ENCODE peak calls at places on chromosomes 6 and 20, in five cellular contexts. L, Y, D, H and W are unnamed samples.

GRCh38 chr6:9711313-9711712 is 703.6 kb downstream of the TFAP2A start:
- DNase-seq in H (no peak), D (no peak), Y (no peak), L (no peak), W (no peak)

GRCh38 chr20:41373851-41374567 is 7.4 kb upstream of the EMILIN3 start:
- DNase-seq in D (no peak), L (no peak), H (no peak), Y (no peak), W (no peak)

GRCh38 chr6:163489584-163489983 is 75.1 kb downstream of the QKI start:
- DNase-seq in L (no peak), Y (no peak), D (peak), H (no peak), W (no peak)

GRCh38 chr6:166733900-166734299 is 106.8 kb upstream of the RPS6KA2 start:
- DNase-seq in Y (no peak), H (no peak), D (no peak), L (no peak), W (no peak)

GRCh38 chr20:45010399-45010828 is 44.1 kb downstream of the STK4 start:
- DNase-seq in Y (no peak), D (peak), L (no peak), H (no peak), W (no peak)

GRCh38 chr6:2861071-2861821 is 19.6 kb upstream of the SERPINB1 start:
- DNase-seq in D (no peak), L (no peak), H (no peak), Y (no peak), W (no peak)

GRCh38 chr6:21886601-21887091 is 293.1 kb downstream of the SOX4 start:
- DNase-seq in D (peak), H (no peak), L (no peak), Y (no peak), W (peak)

GRCh38 chr6:117167520-117168271 is 97.7 kb upstream of the VGLL2 start:
- DNase-seq in D (peak), Y (no peak), H (no peak), L (peak), W (peak)

GRCh38 chr6:29617782-29618557 is 15.0 kb downstream of the GABBR1 start:
- DNase-seq in L (no peak), Y (no peak), H (no peak), D (no peak), W (no peak)

GRCh38 chr6:118963003-118963402 is 28.0 kb upstream of the MCM9 start:
- DNase-seq in H (no peak), L (no peak), D (peak), Y (no peak), W (no peak)

GRCh38 chr20:19757973-19758887 is at the start of gene RIN2:
- DNase-seq in Y (peak), H (peak), D (peak), L (peak), W (peak)

GRCh38 chr6:136980070-136980469 is 58.0 kb downstream of the SLC35D3 start:
- DNase-seq in H (no peak), D (no peak), L (no peak), Y (no peak), W (no peak)

GRCh38 chr20:59781236-59781635 is 152.2 kb downstream of the SYCP2 start:
- DNase-seq in L (no peak), H (no peak), D (no peak), Y (no peak), W (no peak)

GRCh38 chr6:143766185-143766553 is 77.0 kb upstream of the LTV1 start:
- DNase-seq in L (no peak), H (no peak), D (no peak), Y (no peak), W (no peak)

GRCh38 chr6:85579581-85579980 is 14.1 kb downstream of the SNX14 start:
- DNase-seq in D (no peak), Y (no peak), H (no peak), L (no peak), W (no peak)

GRCh38 chr20:51510169-51510568 is 32.4 kb downstream of the NFATC2 start:
- DNase-seq in Y (no peak), L (no peak), H (no peak), D (no peak), W (no peak)

GRCh38 chr20:44924526-44924925 is 14.7 kb downstream of the PABPC1L start:
- DNase-seq in Y (no peak), L (no peak), D (no peak), H (no peak), W (no peak)

GRCh38 chr6:7879579-7879978 is 31.0 kb downstream of the TXNDC5 start:
- DNase-seq in Y (no peak), D (no peak), H (no peak), L (no peak), W (no peak)

GRCh38 chr6:112983741-112984221 is 636.7 kb downstream of the RFPL4B start:
- DNase-seq in D (peak), L (no peak), H (no peak), Y (no peak), W (no peak)

GRCh38 chr20:35856866-35857265 is 85.1 kb downstream of the PHF20 start:
- DNase-seq in D (no peak), Y (no peak), L (no peak), H (no peak), W (no peak)
- TF ChIP-seq CTCF in D (no peak), Y (no peak), L (no peak), H (no peak), W (no peak)

GRCh38 chr6:161836643-161837448 is 563.0 kb upstream of the AGPAT4 start:
- DNase-seq in D (peak), Y (no peak), L (no peak), H (no peak), W (peak)
- TF ChIP-seq CTCF in D (peak), Y (no peak), L (no peak), H (peak), W (no peak)

GRCh38 chr6:38943964-38944363 is 104.6 kb upstream of the GLP1R start:
- DNase-seq in Y (no peak), L (no peak), D (no peak), H (no peak), W (no peak)
- TF ChIP-seq CTCF in Y (no peak), L (no peak), D (no peak), H (no peak), W (no peak)

DNA sequence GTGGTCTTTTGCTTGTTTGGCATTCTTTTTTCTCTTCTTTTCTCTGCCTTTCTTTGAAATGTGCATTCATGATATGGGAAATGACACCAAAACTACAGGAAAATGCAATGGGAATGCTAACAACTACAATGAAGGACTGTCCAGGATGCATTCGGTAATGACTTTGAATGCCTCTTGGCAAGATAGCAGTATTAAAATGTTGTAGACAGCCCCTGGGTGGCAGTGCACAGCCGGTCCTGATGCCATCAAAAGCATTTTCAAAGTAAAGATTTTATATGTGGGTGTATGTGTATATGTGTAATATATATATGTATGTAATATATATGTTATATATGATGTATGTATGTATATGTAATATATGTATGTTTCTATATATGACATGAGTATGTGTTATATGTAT is 218.9 kb upstream of the MMS22L start:
- DNase-seq in L (no peak), Y (no peak), D (no peak), H (no peak), W (no peak)
- TF ChIP-seq CTCF in L (no peak), Y (no peak), D (no peak), H (no peak), W (no peak)

GRCh38 chr6:158793432-158793831 is 25.7 kb downstream of the EZR start:
- DNase-seq in L (no peak), D (peak), Y (no peak), H (no peak), W (no peak)
- TF ChIP-seq CTCF in L (peak), D (peak), Y (no peak), H (peak), W (peak)

GRCh38 chr6:139186242-139186641 is 51.4 kb downstream of the HECA start:
- DNase-seq in L (no peak), Y (no peak), D (no peak), H (no peak), W (no peak)

GRCh38 chr6:139189665-139190064 is 54.8 kb downstream of the HECA start:
- DNase-seq in L (no peak), H (no peak), D (no peak), Y (no peak), W (no peak)

GRCh38 chr6:139184050-139184826 is 49.4 kb downstream of the HECA start:
- DNase-seq in D (no peak), H (no peak), Y (no peak), L (no peak), W (no peak)

DNA sequence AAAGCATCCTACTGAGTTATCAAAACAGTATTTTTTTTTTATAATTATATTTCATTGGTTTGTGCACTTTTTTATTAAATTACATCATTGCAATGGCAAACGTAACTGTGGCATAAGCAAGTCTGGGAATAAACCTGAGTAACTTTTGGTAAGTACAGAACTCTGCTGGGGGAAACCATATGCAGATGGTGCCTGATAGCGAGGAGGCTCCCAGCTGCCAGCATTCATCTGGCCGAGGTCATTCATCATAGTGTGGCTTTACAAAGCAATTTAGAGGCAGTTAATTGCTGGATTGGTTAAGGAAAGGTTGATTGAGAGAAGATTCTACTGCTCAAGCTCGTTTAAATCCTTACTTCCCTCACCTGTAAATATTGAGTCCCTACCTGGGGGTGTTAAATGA is 52.6 kb downstream of the HECA start:
- DNase-seq in D (no peak), Y (no peak), L (no peak), H (no peak), W (no peak)
- TF ChIP-seq CTCF in D (no peak), Y (no peak), L (no peak), H (no peak), W (no peak)

GRCh38 chr6:146913842-146914562 is 290.2 kb upstream of the STXBP5 start:
- DNase-seq in H (peak), Y (peak), L (peak), D (peak), W (peak)
- TF ChIP-seq CTCF in H (no peak), Y (no peak), L (no peak), D (peak), W (no peak)

GRCh38 chr6:98054453-98054852 is 771.4 kb upstream of the MMS22L start:
- DNase-seq in D (peak), L (no peak), Y (no peak), H (no peak), W (no peak)
- TF ChIP-seq CTCF in D (peak), L (no peak), Y (no peak), H (no peak), W (no peak)